ENCODE peak calls at places on chromosomes 13 and 19, in five cellular contexts. I, C, J, X and H are unnamed samples.

GRCh38 chr13:78182813-78183212 is 264.2 kb upstream of the EDNRB start:
- DNase-seq in C (no peak), J (no peak), X (no peak), I (no peak), H (no peak)

GRCh38 chr13:36339600-36340155 is 6.5 kb downstream of the SPART start:
- DNase-seq in X (no peak), J (no peak), C (no peak), I (no peak), H (no peak)

GRCh38 chr13:40221460-40222201 is 444.8 kb downstream of the FOXO1 start:
- DNase-seq in X (no peak), I (peak), C (no peak), J (no peak), H (no peak)

GRCh38 chr19:13623686-13624405 is 117.6 kb upstream of the CACNA1A start:
- DNase-seq in X (no peak), J (no peak), I (no peak), C (no peak), H (no peak)

GRCh38 chr19:11848594-11849263 is at the start of gene ZNF439:
- DNase-seq in X (peak), C (peak), I (peak), J (peak), H (peak)

GRCh38 chr19:45238556-45238955 is 6.7 kb downstream of the EXOC3L2 start:
- DNase-seq in J (no peak), I (no peak), C (no peak), X (no peak), H (no peak)

GRCh38 chr13:105139048-105139379 is 1396.4 kb downstream of the EFNB2 start:
- DNase-seq in X (no peak), C (no peak), J (no peak), I (no peak), H (no peak)

GRCh38 chr13:71864094-71864980 is 2.7 kb downstream of the DACH1 start:
- DNase-seq in J (peak), C (no peak), I (no peak), X (no peak), H (peak)

GRCh38 chr19:55196803-55197202 is 12.5 kb downstream of the PTPRH start:
- DNase-seq in X (no peak), J (no peak), I (no peak), C (no peak), H (no peak)

GRCh38 chr19:35742121-35742724 is at the start of gene IGFLR1:
- DNase-seq in I (no peak), J (no peak), X (peak), C (no peak), H (no peak)

GRCh38 chr19:42325896-42326771 is 699 bp downstream of the MEGF8 start:
- DNase-seq in X (no peak), J (peak), C (no peak), I (no peak), H (no peak)

GRCh38 chr19:4172861-4173473 is 9.4 kb downstream of the SIRT6 start:
- DNase-seq in J (peak), C (no peak), X (no peak), I (no peak), H (peak)

GRCh38 chr19:1400281-1401137 is 833 bp downstream of the GAMT start:
- DNase-seq in C (no peak), I (peak), X (no peak), J (peak), H (no peak)

GRCh38 chr13:48268019-48268418 is 35.0 kb downstream of the ITM2B start:
- DNase-seq in J (no peak), X (no peak), I (no peak), C (no peak), H (no peak)

GRCh38 chr13:48266150-48266549 is 33.1 kb downstream of the ITM2B start:
- DNase-seq in C (no peak), I (no peak), X (no peak), J (no peak), H (no peak)

GRCh38 chr13:48264052-48264451 is 31.0 kb downstream of the ITM2B start:
- DNase-seq in C (no peak), I (no peak), J (no peak), X (no peak), H (no peak)

GRCh38 chr13:48265217-48265815 is 32.3 kb downstream of the ITM2B start:
- DNase-seq in X (peak), J (no peak), I (no peak), C (no peak), H (no peak)

GRCh38 chr13:48266967-48267639 is 34.1 kb downstream of the ITM2B start:
- DNase-seq in C (no peak), J (no peak), X (no peak), I (no peak), H (no peak)
- TF ChIP-seq JUND in C (no peak), J (no peak), X (no peak), I (no peak), H (no peak)

GRCh38 chr13:98556968-98557591 is 19.8 kb downstream of the STK24 start:
- DNase-seq in J (peak), I (no peak), X (no peak), C (no peak), H (no peak)
- TF ChIP-seq JUND in J (no peak), I (no peak), X (no peak), C (no peak), H (no peak)

GRCh38 chr13:27679396-27679795 is 57.7 kb downstream of the POLR1D start:
- DNase-seq in I (peak), J (no peak), C (no peak), X (no peak), H (no peak)
- TF ChIP-seq JUND in I (no peak), J (no peak), C (no peak), X (no peak), H (no peak)

GRCh38 chr13:100984349-100984748 is 309.8 kb upstream of the TMTC4 start:
- DNase-seq in I (no peak), J (no peak), X (no peak), C (no peak), H (no peak)
- TF ChIP-seq JUND in I (no peak), J (no peak), X (no peak), C (no peak), H (no peak)

GRCh38 chr13:51435002-51435578 is 17.7 kb downstream of the INTS6 start:
- DNase-seq in X (no peak), C (no peak), I (no peak), J (no peak), H (peak)
- TF ChIP-seq JUND in X (no peak), C (no peak), I (no peak), J (no peak), H (no peak)